ENCODE peak calls at places on chromosome 2, in four cellular contexts. A, X, L and U are unnamed samples.

GRCh38 chr2:237860273-237860935 is 981 bp downstream of the RAMP1 start:
- DNase-seq in A (no peak), X (no peak), L (no peak), U (no peak)

GRCh38 chr2:24930768-24931167 is 10.7 kb upstream of the ADCY3 start:
- DNase-seq in A (peak), X (no peak), L (peak), U (peak)

GRCh38 chr2:1991706-1992245 is 247.5 kb upstream of the PXDN start:
- DNase-seq in A (no peak), X (no peak), L (no peak), U (no peak)

GRCh38 chr2:128834853-128835252 is 516.2 kb upstream of the HS6ST1 start:
- DNase-seq in A (no peak), X (no peak), L (no peak), U (no peak)

GRCh38 chr2:232229917-232230310 is 148.6 kb upstream of the ALPP start:
- DNase-seq in A (no peak), X (no peak), L (no peak), U (no peak)

GRCh38 chr2:61946661-61947060 is 41.2 kb downstream of the COMMD1 start:
- DNase-seq in A (no peak), X (no peak), L (no peak), U (no peak)

GRCh38 chr2:64861338-64862000 is 127.7 kb upstream of the SLC1A4 start:
- DNase-seq in A (no peak), X (no peak), L (peak), U (no peak)

GRCh38 chr2:139652385-139652784 is 872.2 kb upstream of the NXPH2 start:
- DNase-seq in A (no peak), X (no peak), L (no peak), U (peak)

GRCh38 chr2:231169475-231169874 is 29.0 kb upstream of the ARMC9 start:
- DNase-seq in A (no peak), X (no peak), L (no peak), U (no peak)

GRCh38 chr2:168731002-168731401 is 71.4 kb upstream of the NOSTRIN start:
- DNase-seq in A (no peak), X (no peak), L (no peak), U (no peak)

GRCh38 chr2:28901202-28901601 is 6.7 kb downstream of the WDR43 start:
- DNase-seq in A (no peak), X (no peak), L (no peak), U (no peak)

GRCh38 chr2:163610817-163611556 is 124.8 kb downstream of the FIGN start:
- DNase-seq in A (no peak), X (no peak), L (no peak), U (peak)

GRCh38 chr2:1745171-1746023 is 1.1 kb upstream of the PXDN start:
- DNase-seq in A (no peak), X (no peak), L (no peak), U (no peak)

GRCh38 chr2:237824085-237824484 is 25.5 kb downstream of the RBM44 start:
- DNase-seq in A (no peak), X (no peak), L (no peak), U (peak)

GRCh38 chr2:16665746-16666452 is at the start of gene CYRIA:
- DNase-seq in A (peak), X (peak), L (peak), U (no peak)

GRCh38 chr2:217362710-217363109 is 502.8 kb upstream of the TNP1 start:
- DNase-seq in A (no peak), X (no peak), L (no peak), U (no peak)

GRCh38 chr2:119290859-119291587 is 67.4 kb downstream of the STEAP3 start:
- DNase-seq in A (peak), X (peak), L (peak), U (peak)

GRCh38 chr2:157302492-157303099 is 23.0 kb downstream of the ERMN start:
- DNase-seq in A (peak), X (no peak), L (peak), U (peak)

GRCh38 chr2:167462379-167462778 is 574.1 kb downstream of the XIRP2 start:
- DNase-seq in A (no peak), X (no peak), L (no peak), U (no peak)

GRCh38 chr2:54457326-54458023 is 1.3 kb downstream of the SPTBN1 start:
- DNase-seq in A (peak), X (no peak), L (peak), U (peak)

GRCh38 chr2:169276045-169276444 is 86.3 kb downstream of the LRP2 start:
- DNase-seq in A (peak), X (no peak), L (no peak), U (peak)

GRCh38 chr2:43906448-43907122 is 67.8 kb downstream of the ABCG8 start:
- DNase-seq in A (no peak), X (no peak), L (no peak), U (no peak)

GRCh38 chr2:133967326-133967725 is 286.5 kb upstream of the MGAT5 start:
- DNase-seq in A (no peak), X (no peak), L (no peak), U (no peak)

GRCh38 chr2:230715201-230715600 is 2.6 kb downstream of the CAB39 start:
- DNase-seq in A (no peak), X (no peak), L (no peak), U (no peak)

GRCh38 chr2:7619203-7619602 is 702.0 kb downstream of the RNF144A start:
- DNase-seq in A (no peak), X (no peak), L (no peak), U (no peak)

GRCh38 chr2:223870840-223871618 is 33.6 kb upstream of the AP1S3 start:
- DNase-seq in A (no peak), X (no peak), L (no peak), U (no peak)

GRCh38 chr2:11398710-11399109 is 54.3 kb upstream of the ROCK2 start:
- DNase-seq in A (no peak), X (no peak), L (no peak), U (no peak)

GRCh38 chr2:50051374-50051773 is 897.1 kb upstream of the FSHR start:
- DNase-seq in A (no peak), X (no peak), L (no peak), U (no peak)

GRCh38 chr2:170247333-170247732 is 69.4 kb downstream of the MYO3B start:
- DNase-seq in A (no peak), X (no peak), L (no peak), U (no peak)

GRCh38 chr2:141341444-141341843 is 789.4 kb downstream of the LRP1B start:
- DNase-seq in A (no peak), X (no peak), L (no peak), U (peak)

GRCh38 chr2:85888020-85888744 is 608 bp downstream of the ST3GAL5 start:
- DNase-seq in A (peak), X (peak), L (peak), U (peak)

GRCh38 chr2:85162746-85163301 is 29.6 kb downstream of the TCF7L1 start:
- DNase-seq in A (no peak), X (no peak), L (no peak), U (peak)

GRCh38 chr2:67522154-67522553 is 125.0 kb downstream of the ETAA1 start:
- DNase-seq in A (no peak), X (no peak), L (no peak), U (peak)

GRCh38 chr2:3040066-3040428 is 337.6 kb downstream of the EIPR1 start:
- DNase-seq in A (no peak), X (no peak), L (no peak), U (no peak)

GRCh38 chr2:150259746-150260145 is 227.7 kb downstream of the RND3 start:
- DNase-seq in A (no peak), X (no peak), L (no peak), U (no peak)

GRCh38 chr2:132875193-132875592 is 205.2 kb upstream of the LYPD1 start:
- DNase-seq in A (no peak), X (no peak), L (no peak), U (no peak)

GRCh38 chr2:8511868-8512612 is 169.8 kb upstream of the ID2 start:
- DNase-seq in A (no peak), X (no peak), L (no peak), U (peak)